ENCODE peak calls at places on chromosomes 11 and 22, in five cellular contexts. One of them, this sample, is unnamed. For H3K9me3, the result is how much of the 10 kb centered on the place peaks cover.

GRCh38 chr11:73854680-73855079 is 22.0 kb downstream of the COA4 start:
- DNase-seq in Caco-2: no peak
- DNase-seq in endodermal cell: no peak
- DNase-seq in HCT116: no peak
- DNase-seq in aorta: no peak
- DNase-seq in this sample: no peak

GRCh38 chr22:45308624-45309421 is 911 bp upstream of the FAM118A start:
- DNase-seq in Caco-2: no peak
- DNase-seq in endodermal cell: peak
- DNase-seq in HCT116: peak
- DNase-seq in aorta: no peak
- DNase-seq in this sample: no peak

GRCh38 chr11:115759622-115760527 is 255.7 kb upstream of the CADM1 start:
- DNase-seq in Caco-2: no peak
- DNase-seq in endodermal cell: peak
- DNase-seq in HCT116: no peak
- DNase-seq in aorta: peak
- DNase-seq in this sample: no peak

GRCh38 chr11:65503606-65503922 is 4.7 kb downstream of the MALAT1 start:
- DNase-seq in Caco-2: no peak
- DNase-seq in endodermal cell: no peak
- DNase-seq in HCT116: no peak
- DNase-seq in aorta: no peak
- DNase-seq in this sample: peak

GRCh38 chr22:37820350-37820749 is 2.8 kb upstream of the GALR3 start:
- DNase-seq in Caco-2: no peak
- DNase-seq in endodermal cell: no peak
- DNase-seq in HCT116: no peak
- DNase-seq in aorta: no peak
- DNase-seq in this sample: no peak

GRCh38 chr22:49235463-49236300 is 592.0 kb downstream of the BRD1 start:
- DNase-seq in Caco-2: peak
- DNase-seq in endodermal cell: peak
- DNase-seq in HCT116: no peak
- DNase-seq in aorta: no peak
- DNase-seq in this sample: no peak

GRCh38 chr11:73393479-73394415 is 17.5 kb downstream of the RELT start:
- DNase-seq in Caco-2: peak
- DNase-seq in endodermal cell: peak
- DNase-seq in HCT116: peak
- DNase-seq in aorta: peak
- DNase-seq in this sample: peak

GRCh38 chr11:48056325-48057183 is 76.2 kb downstream of the PTPRJ start:
- DNase-seq in Caco-2: no peak
- DNase-seq in endodermal cell: no peak
- DNase-seq in HCT116: no peak
- DNase-seq in aorta: no peak
- DNase-seq in this sample: no peak

GRCh38 chr11:67345247-67345948 is 7.9 kb downstream of the POLD4 start:
- DNase-seq in Caco-2: no peak
- DNase-seq in endodermal cell: no peak
- DNase-seq in HCT116: no peak
- DNase-seq in aorta: no peak
- DNase-seq in this sample: no peak

GRCh38 chr22:26404851-26405357 is 24.2 kb upstream of the ASPHD2 start:
- DNase-seq in Caco-2: no peak
- DNase-seq in endodermal cell: peak
- DNase-seq in HCT116: no peak
- DNase-seq in aorta: no peak
- DNase-seq in this sample: no peak

GRCh38 chr11:117750357-117750756 is 46.7 kb downstream of the DSCAML1 start:
- DNase-seq in Caco-2: no peak
- DNase-seq in endodermal cell: no peak
- DNase-seq in HCT116: no peak
- DNase-seq in aorta: no peak
- DNase-seq in this sample: no peak

GRCh38 chr11:88597387-88597786 is 259.9 kb upstream of the CTSC start:
- DNase-seq in Caco-2: no peak
- DNase-seq in endodermal cell: no peak
- DNase-seq in HCT116: no peak
- DNase-seq in aorta: no peak
- DNase-seq in this sample: peak

GRCh38 chr22:29755889-29756288 is 10.9 kb downstream of the ZMAT5 start:
- DNase-seq in Caco-2: no peak
- DNase-seq in endodermal cell: no peak
- DNase-seq in HCT116: no peak
- DNase-seq in aorta: no peak
- DNase-seq in this sample: no peak

GRCh38 chr22:44620129-44620840 is 81.7 kb upstream of the PRR5 start:
- DNase-seq in Caco-2: peak
- DNase-seq in endodermal cell: peak
- DNase-seq in HCT116: no peak
- DNase-seq in aorta: peak
- DNase-seq in this sample: peak

GRCh38 chr11:6682591-6682935 is 577 bp downstream of the MRPL17 start:
- DNase-seq in Caco-2: no peak
- DNase-seq in endodermal cell: no peak
- DNase-seq in HCT116: no peak
- DNase-seq in aorta: no peak
- DNase-seq in this sample: peak

GRCh38 chr11:130749216-130749615 is 167.1 kb downstream of the SNX19 start:
- DNase-seq in Caco-2: no peak
- DNase-seq in endodermal cell: no peak
- DNase-seq in HCT116: no peak
- DNase-seq in aorta: no peak
- DNase-seq in this sample: no peak

GRCh38 chr11:87431386-87431785 is 393.7 kb downstream of the TMEM135 start:
- DNase-seq in Caco-2: no peak
- DNase-seq in endodermal cell: no peak
- DNase-seq in HCT116: no peak
- DNase-seq in aorta: no peak
- DNase-seq in this sample: no peak

GRCh38 chr11:86676533-86677154 is 4.2 kb upstream of the ME3 start:
- DNase-seq in Caco-2: peak
- DNase-seq in endodermal cell: peak
- DNase-seq in HCT116: peak
- DNase-seq in aorta: no peak
- DNase-seq in this sample: no peak

GRCh38 chr22:19848298-19849224 is 6.1 kb downstream of the GNB1L start:
- DNase-seq in Caco-2: no peak
- DNase-seq in endodermal cell: peak
- DNase-seq in HCT116: peak
- DNase-seq in aorta: no peak
- DNase-seq in this sample: no peak

GRCh38 chr11:96055706-96056387 is 131.9 kb upstream of the MTMR2 start:
- DNase-seq in Caco-2: no peak
- DNase-seq in endodermal cell: peak
- DNase-seq in HCT116: no peak
- DNase-seq in aorta: no peak
- DNase-seq in this sample: no peak

GRCh38 chr11:4459470-4459869 is 10.4 kb downstream of the OR52K2 start:
- DNase-seq in Caco-2: no peak
- DNase-seq in endodermal cell: no peak
- DNase-seq in HCT116: no peak
- DNase-seq in aorta: no peak
- DNase-seq in this sample: no peak

GRCh38 chr11:11451501-11452005 is 98.5 kb upstream of the CSNK2A3 start:
- DNase-seq in Caco-2: peak
- DNase-seq in endodermal cell: no peak
- DNase-seq in HCT116: peak
- DNase-seq in aorta: no peak
- DNase-seq in this sample: no peak

GRCh38 chr22:24952837-24953293 is 349 bp downstream of the KIAA1671 start:
- DNase-seq in Caco-2: peak
- DNase-seq in endodermal cell: peak
- DNase-seq in HCT116: peak
- DNase-seq in aorta: peak
- DNase-seq in this sample: no peak

GRCh38 chr11:13440100-13440855 is 22.7 kb downstream of the BTBD10 start:
- DNase-seq in Caco-2: no peak
- DNase-seq in endodermal cell: peak
- DNase-seq in HCT116: peak
- DNase-seq in aorta: peak
- DNase-seq in this sample: no peak

GRCh38 chr22:44608606-44609226 is 93.3 kb upstream of the PRR5 start:
- DNase-seq in Caco-2: no peak
- DNase-seq in endodermal cell: peak
- DNase-seq in HCT116: no peak
- DNase-seq in aorta: no peak
- DNase-seq in this sample: no peak

GRCh38 chr11:129279326-129280026 is 87.4 kb upstream of the ARHGAP32 start:
- DNase-seq in Caco-2: peak
- DNase-seq in endodermal cell: peak
- DNase-seq in HCT116: peak
- DNase-seq in aorta: peak
- DNase-seq in this sample: peak

DNA sequence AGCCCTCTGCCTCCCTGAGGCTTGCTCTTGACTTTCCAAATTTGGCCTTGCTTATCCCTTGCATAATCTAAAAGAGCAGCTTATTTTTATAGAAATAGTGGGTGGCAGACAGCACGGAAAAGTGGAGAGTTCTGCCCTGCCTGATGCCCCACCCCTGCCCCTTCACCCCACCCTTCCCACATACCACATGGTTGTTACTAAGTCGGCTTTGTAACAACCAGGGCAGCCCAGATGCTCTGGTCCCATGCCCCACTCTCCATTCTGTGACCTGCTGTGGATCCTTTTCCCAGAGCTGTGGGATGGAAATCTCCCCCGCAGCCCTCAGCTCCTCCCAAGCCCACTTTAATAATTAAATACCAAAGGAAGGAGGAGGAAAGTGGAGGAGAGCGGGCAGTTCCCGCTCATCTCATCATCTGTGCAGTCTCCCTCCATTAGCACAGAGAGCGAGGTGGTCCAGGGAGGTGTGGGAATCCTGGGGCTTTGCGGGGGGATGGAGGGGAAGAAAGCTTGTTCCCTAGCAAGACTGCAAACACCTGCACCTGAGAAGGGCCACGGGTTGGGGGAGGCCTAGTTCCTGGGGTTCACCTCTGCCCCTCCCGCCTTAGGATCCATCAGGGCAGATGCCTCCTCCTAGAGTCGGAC is 10.8 kb downstream of the MRGPRF start:
- DNase-seq in Caco-2: peak
- DNase-seq in endodermal cell: peak
- DNase-seq in HCT116: no peak
- DNase-seq in aorta: peak
- DNase-seq in this sample: no peak
- H3K9me3 ChIP-seq in Caco-2: under half
- H3K9me3 ChIP-seq in endodermal cell: under half
- H3K9me3 ChIP-seq in HCT116: under half
- H3K9me3 ChIP-seq in aorta: under half
- H3K9me3 ChIP-seq in this sample: under half

GRCh38 chr22:46703996-46704370 is 34.1 kb downstream of the CERK start:
- DNase-seq in Caco-2: no peak
- DNase-seq in endodermal cell: no peak
- DNase-seq in HCT116: no peak
- DNase-seq in aorta: peak
- DNase-seq in this sample: no peak

GRCh38 chr22:46707827-46708570 is 30.1 kb downstream of the CERK start:
- DNase-seq in Caco-2: no peak
- DNase-seq in endodermal cell: no peak
- DNase-seq in HCT116: no peak
- DNase-seq in aorta: no peak
- DNase-seq in this sample: no peak

GRCh38 chr22:46707305-46707704 is 30.7 kb downstream of the CERK start:
- DNase-seq in Caco-2: no peak
- DNase-seq in endodermal cell: no peak
- DNase-seq in HCT116: no peak
- DNase-seq in aorta: peak
- DNase-seq in this sample: no peak

GRCh38 chr22:46703166-46703995 is 34.7 kb downstream of the CERK start:
- DNase-seq in Caco-2: no peak
- DNase-seq in endodermal cell: no peak
- DNase-seq in HCT116: no peak
- DNase-seq in aorta: no peak
- DNase-seq in this sample: no peak

DNA sequence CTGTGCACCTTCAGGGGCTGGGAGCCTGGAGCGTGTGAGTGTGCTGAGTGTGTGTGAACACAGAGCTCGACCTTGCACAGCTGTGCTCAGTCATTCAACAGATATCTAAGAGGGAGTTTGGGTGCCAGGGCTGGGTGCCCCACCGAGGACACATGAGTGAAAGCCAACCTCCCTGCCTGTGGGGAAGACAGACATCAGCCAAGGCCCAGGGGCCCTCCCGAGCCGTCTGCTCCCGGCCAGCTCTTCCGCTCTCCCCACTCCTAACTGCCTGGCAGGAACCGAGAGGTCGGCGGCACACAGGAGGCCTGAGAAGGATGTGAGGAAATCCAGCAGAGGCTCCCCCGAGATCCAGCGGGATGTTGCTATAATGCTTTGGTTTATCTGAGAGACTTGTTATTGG is 32.0 kb downstream of the CERK start:
- DNase-seq in Caco-2: no peak
- DNase-seq in endodermal cell: no peak
- DNase-seq in HCT116: no peak
- DNase-seq in aorta: peak
- DNase-seq in this sample: no peak
- H3K4me3 ChIP-seq in Caco-2: no peak
- H3K4me3 ChIP-seq in endodermal cell: no peak
- H3K4me3 ChIP-seq in HCT116: no peak
- H3K4me3 ChIP-seq in aorta: no peak
- H3K4me3 ChIP-seq in this sample: no peak

GRCh38 chr11:134668796-134669195 is 256.8 kb upstream of the B3GAT1 start:
- DNase-seq in Caco-2: peak
- DNase-seq in endodermal cell: peak
- DNase-seq in HCT116: no peak
- DNase-seq in aorta: no peak
- DNase-seq in this sample: no peak
- H3K9me3 ChIP-seq in Caco-2: under half
- H3K9me3 ChIP-seq in endodermal cell: under half
- H3K9me3 ChIP-seq in HCT116: under half
- H3K9me3 ChIP-seq in aorta: under half
- H3K9me3 ChIP-seq in this sample: under half

GRCh38 chr11:94546886-94547285 is 3.2 kb downstream of the FUT4 start:
- DNase-seq in Caco-2: peak
- DNase-seq in endodermal cell: no peak
- DNase-seq in HCT116: no peak
- DNase-seq in aorta: no peak
- DNase-seq in this sample: no peak
- H3K4me3 ChIP-seq in Caco-2: peak
- H3K4me3 ChIP-seq in endodermal cell: no peak
- H3K4me3 ChIP-seq in HCT116: no peak
- H3K4me3 ChIP-seq in aorta: peak
- H3K4me3 ChIP-seq in this sample: peak